ENCODE peak calls at places on chromosomes 4 and X, in four cellular contexts. One of them, this sample, is unnamed.

GRCh38 chrX:136584545-136584944 is 52.5 kb downstream of the VGLL1 start:
- DNase-seq in IMR-90: no peak
- DNase-seq in trophoblast cell: no peak
- DNase-seq in H9: no peak
- DNase-seq in this sample: no peak

GRCh38 chrX:130916636-130917422 is 13.8 kb upstream of the ENOX2 start:
- DNase-seq in IMR-90: peak; percentile 54
- DNase-seq in H9: peak; percentile 45
- DNase-seq in trophoblast cell: peak; percentile 64
- DNase-seq in this sample: peak; percentile 54

GRCh38 chr4:111847256-111848108 is 297.8 kb upstream of the FAM241A start:
- DNase-seq in H9: no peak
- DNase-seq in trophoblast cell: peak; percentile 8
- DNase-seq in IMR-90: no peak
- DNase-seq in this sample: peak; percentile 75

GRCh38 chr4:73741140-73741749 is 876 bp downstream of the CXCL8 start:
- DNase-seq in H9: no peak
- DNase-seq in IMR-90: peak; percentile 29
- DNase-seq in trophoblast cell: no peak
- DNase-seq in this sample: peak; percentile 50

GRCh38 chr4:94978904-94979303 is 221.1 kb downstream of the BMPR1B start:
- DNase-seq in IMR-90: peak; percentile 62
- DNase-seq in H9: no peak
- DNase-seq in trophoblast cell: no peak
- DNase-seq in this sample: no peak

GRCh38 chrX:139198936-139199335 is 331.6 kb upstream of the F9 start:
- DNase-seq in trophoblast cell: no peak
- DNase-seq in H9: no peak
- DNase-seq in IMR-90: no peak
- DNase-seq in this sample: no peak

GRCh38 chr4:169612869-169613859 is 781 bp upstream of the NEK1 start:
- DNase-seq in trophoblast cell: peak; percentile 97
- DNase-seq in H9: peak; percentile 78
- DNase-seq in IMR-90: peak; percentile 79
- DNase-seq in this sample: peak; percentile 90

GRCh38 chr4:141540643-141541042 is 95.7 kb upstream of the IL15 start:
- DNase-seq in trophoblast cell: no peak
- DNase-seq in H9: no peak
- DNase-seq in IMR-90: peak; percentile 60
- DNase-seq in this sample: peak; percentile 37

GRCh38 chr4:121728066-121728465 is 31.3 kb upstream of the ANXA5 start:
- DNase-seq in IMR-90: peak; percentile 88
- DNase-seq in trophoblast cell: peak; percentile 98
- DNase-seq in H9: no peak
- DNase-seq in this sample: peak; percentile 80

GRCh38 chr4:182874158-182874855 is 42.9 kb downstream of the DCTD start:
- DNase-seq in IMR-90: no peak
- DNase-seq in trophoblast cell: no peak
- DNase-seq in H9: no peak
- DNase-seq in this sample: no peak

GRCh38 chr4:85932371-85933305 is 427.2 kb downstream of the MAPK10 start:
- DNase-seq in trophoblast cell: peak; percentile 47
- DNase-seq in IMR-90: no peak
- DNase-seq in H9: no peak
- DNase-seq in this sample: no peak

GRCh38 chr4:8855781-8856245 is 15.8 kb downstream of the HMX1 start:
- DNase-seq in IMR-90: no peak
- DNase-seq in trophoblast cell: no peak
- DNase-seq in H9: peak; percentile 78
- DNase-seq in this sample: no peak

GRCh38 chrX:140507982-140508305 is 3.1 kb upstream of the SOX3 start:
- DNase-seq in IMR-90: no peak
- DNase-seq in H9: peak; percentile 86
- DNase-seq in trophoblast cell: no peak
- DNase-seq in this sample: no peak

GRCh38 chr4:39319678-39320077 is 46.5 kb downstream of the RFC1 start:
- DNase-seq in H9: no peak
- DNase-seq in trophoblast cell: peak; percentile 15
- DNase-seq in IMR-90: peak; percentile 90
- DNase-seq in this sample: peak; percentile 70

GRCh38 chrX:38804481-38805293 is 3.4 kb downstream of the MID1IP1 start:
- DNase-seq in H9: no peak
- DNase-seq in IMR-90: no peak
- DNase-seq in trophoblast cell: peak; percentile 58
- DNase-seq in this sample: peak; percentile 34

GRCh38 chr4:165207016-165207430 is 338 bp upstream of the KLHL2 start:
- DNase-seq in IMR-90: peak; percentile 31
- DNase-seq in H9: peak; percentile 33
- DNase-seq in trophoblast cell: no peak
- DNase-seq in this sample: no peak

GRCh38 chr4:1629704-1630093 is 54.4 kb downstream of the FAM53A start:
- DNase-seq in trophoblast cell: no peak
- DNase-seq in IMR-90: no peak
- DNase-seq in H9: no peak
- DNase-seq in this sample: no peak

GRCh38 chr4:39526810-39527295 is 386 bp downstream of the UGDH start:
- DNase-seq in trophoblast cell: no peak
- DNase-seq in IMR-90: no peak
- DNase-seq in H9: no peak
- DNase-seq in this sample: no peak

GRCh38 chr4:40283968-40284367 is 51.2 kb upstream of the CHRNA9 start:
- DNase-seq in trophoblast cell: peak; percentile 95
- DNase-seq in IMR-90: no peak
- DNase-seq in H9: no peak
- DNase-seq in this sample: no peak

GRCh38 chr4:152316969-152317368 is 218.9 kb downstream of the FBXW7 start:
- DNase-seq in trophoblast cell: no peak
- DNase-seq in IMR-90: peak; percentile 71
- DNase-seq in H9: no peak
- DNase-seq in this sample: peak; percentile 61

GRCh38 chr4:183971938-183972490 is 66.9 kb downstream of the STOX2 start:
- DNase-seq in IMR-90: no peak
- DNase-seq in trophoblast cell: no peak
- DNase-seq in H9: no peak
- DNase-seq in this sample: no peak

GRCh38 chr4:153792007-153792892 is 3.4 kb upstream of the SFRP2 start:
- DNase-seq in trophoblast cell: no peak
- DNase-seq in IMR-90: no peak
- DNase-seq in H9: peak; percentile 94
- DNase-seq in this sample: peak; percentile 82

GRCh38 chr4:186953601-186954260 is 230.1 kb upstream of the FAT1 start:
- DNase-seq in IMR-90: no peak
- DNase-seq in H9: no peak
- DNase-seq in trophoblast cell: peak; percentile 72
- DNase-seq in this sample: no peak

GRCh38 chrX:108312011-108312410 is 126.2 kb downstream of the COL4A6 start:
- DNase-seq in trophoblast cell: peak; percentile 73
- DNase-seq in H9: no peak
- DNase-seq in IMR-90: peak; percentile 36
- DNase-seq in this sample: no peak

GRCh38 chrX:122914256-122914655 is 269.8 kb upstream of the GRIA3 start:
- DNase-seq in IMR-90: no peak
- DNase-seq in trophoblast cell: no peak
- DNase-seq in H9: no peak
- DNase-seq in this sample: no peak

GRCh38 chrX:112851161-112851779 is 10.6 kb upstream of the AMOT start:
- DNase-seq in trophoblast cell: no peak
- DNase-seq in IMR-90: no peak
- DNase-seq in H9: peak; percentile 44
- DNase-seq in this sample: no peak

GRCh38 chrX:109635151-109635550 is 10.2 kb upstream of the KCNE5 start:
- DNase-seq in IMR-90: peak; percentile 5
- DNase-seq in trophoblast cell: peak; percentile 32
- DNase-seq in H9: peak; percentile 35
- DNase-seq in this sample: peak; percentile 16

GRCh38 chrX:155767101-155767878 is 113.9 kb upstream of the VAMP7 start:
- DNase-seq in IMR-90: peak; percentile 74
- DNase-seq in trophoblast cell: peak; percentile 58
- DNase-seq in H9: peak; percentile 74
- DNase-seq in this sample: peak; percentile 89

GRCh38 chr4:128583753-128584712 is 225.5 kb upstream of the JADE1 start:
- DNase-seq in IMR-90: no peak
- DNase-seq in H9: no peak
- DNase-seq in trophoblast cell: no peak
- DNase-seq in this sample: no peak

GRCh38 chr4:21815651-21816050 is 132.9 kb downstream of the KCNIP4 start:
- DNase-seq in IMR-90: no peak
- DNase-seq in trophoblast cell: no peak
- DNase-seq in H9: no peak
- DNase-seq in this sample: no peak

GRCh38 chrX:17496407-17496806 is 121.4 kb downstream of the NHS start:
- DNase-seq in H9: no peak
- DNase-seq in trophoblast cell: peak; percentile 45
- DNase-seq in IMR-90: no peak
- DNase-seq in this sample: no peak

GRCh38 chr4:18917689-18918088 is 896.1 kb upstream of the LCORL start:
- DNase-seq in IMR-90: peak; percentile 23
- DNase-seq in trophoblast cell: no peak
- DNase-seq in H9: no peak
- DNase-seq in this sample: no peak

GRCh38 chrX:363621-364375 is 22.9 kb downstream of the PPP2R3B start:
- DNase-seq in H9: no peak
- DNase-seq in trophoblast cell: no peak
- DNase-seq in IMR-90: no peak
- DNase-seq in this sample: no peak

GRCh38 chr4:14445882-14446281 is 556.4 kb upstream of the CPEB2 start:
- DNase-seq in IMR-90: no peak
- DNase-seq in trophoblast cell: no peak
- DNase-seq in H9: no peak
- DNase-seq in this sample: no peak

GRCh38 chrX:153766098-153766817 is 2.2 kb downstream of the PLXNB3 start:
- DNase-seq in IMR-90: peak; percentile 71
- DNase-seq in trophoblast cell: peak; percentile 18
- DNase-seq in H9: peak; percentile 36
- DNase-seq in this sample: peak; percentile 83
- H3K14ac ChIP-seq in IMR-90: peak overlapping the region; percentile 84
- H3K14ac ChIP-seq in trophoblast cell: no peak overlapping the region
- H3K14ac ChIP-seq in H9: no peak overlapping the region
- H3K14ac ChIP-seq in this sample: no peak overlapping the region

GRCh38 chr4:58649236-58649635 is 1539.1 kb upstream of the IGFBP7 start:
- DNase-seq in IMR-90: no peak
- DNase-seq in trophoblast cell: no peak
- DNase-seq in H9: no peak
- DNase-seq in this sample: no peak
- H3K4ac ChIP-seq in IMR-90: no peak overlapping the region
- H3K4ac ChIP-seq in trophoblast cell: no peak overlapping the region
- H3K4ac ChIP-seq in H9: no peak overlapping the region
- H3K4ac ChIP-seq in this sample: no peak overlapping the region

GRCh38 chr4:109559625-109559982 is 442 bp upstream of the MCUB start:
- DNase-seq in H9: peak; percentile 60
- DNase-seq in IMR-90: no peak
- DNase-seq in trophoblast cell: peak; percentile 32
- DNase-seq in this sample: no peak

GRCh38 chr4:109559983-109560686 is at the start of gene MCUB:
- DNase-seq in IMR-90: peak; percentile 89
- DNase-seq in H9: peak; percentile 87
- DNase-seq in trophoblast cell: peak; percentile 86
- DNase-seq in this sample: peak; percentile 90

GRCh38 chr4:109557433-109557832 is 2.6 kb upstream of the MCUB start:
- DNase-seq in IMR-90: no peak
- DNase-seq in H9: no peak
- DNase-seq in trophoblast cell: no peak
- DNase-seq in this sample: no peak

GRCh38 chr4:109560687-109561452 is 824 bp downstream of the MCUB start:
- DNase-seq in IMR-90: peak; percentile 81
- DNase-seq in H9: peak; percentile 53
- DNase-seq in trophoblast cell: peak; percentile 54
- DNase-seq in this sample: peak; percentile 83

GRCh38 chr4:109562457-109563237 is 2.6 kb downstream of the MCUB start:
- DNase-seq in IMR-90: no peak
- DNase-seq in H9: no peak
- DNase-seq in trophoblast cell: no peak
- DNase-seq in this sample: no peak
- H3K27ac ChIP-seq in IMR-90: no peak overlapping the region
- H3K27ac ChIP-seq in H9: no peak overlapping the region
- H3K27ac ChIP-seq in trophoblast cell: no peak overlapping the region
- H3K27ac ChIP-seq in this sample: no peak overlapping the region

DNA sequence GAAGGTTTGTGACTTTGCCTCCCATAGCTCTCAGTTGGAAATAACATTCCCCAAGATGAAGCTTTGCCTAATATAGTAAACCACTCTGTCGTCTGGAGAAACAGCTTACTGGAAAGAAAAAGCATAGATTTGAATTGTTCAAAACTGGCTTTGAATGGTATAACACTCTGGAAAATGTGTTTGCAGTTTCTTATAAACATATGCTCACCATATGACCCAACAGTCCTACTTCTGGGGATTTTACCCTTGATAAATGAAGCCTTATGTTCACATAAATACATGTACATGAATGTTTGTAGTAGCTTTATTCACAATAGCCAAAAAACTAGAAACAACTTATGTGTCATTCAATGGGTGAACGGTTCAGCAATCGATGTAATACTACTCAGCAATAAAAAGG is 10.2 kb downstream of the VEGFD start:
- DNase-seq in trophoblast cell: no peak
- DNase-seq in IMR-90: peak; percentile 38
- DNase-seq in H9: no peak
- DNase-seq in this sample: no peak
- H3K14ac ChIP-seq in trophoblast cell: no peak overlapping the region
- H3K14ac ChIP-seq in IMR-90: no peak overlapping the region
- H3K14ac ChIP-seq in H9: no peak overlapping the region
- H3K14ac ChIP-seq in this sample: no peak overlapping the region

This sample was measured in mesenchymal stem cell.